ENCODE peak calls at places on chromosomes 1 and 21, in four cellular contexts. Q, C, X and P are unnamed samples.

GRCh38 chr1:155910621-155911121 is 478 bp downstream of the RIT1 start:
- DNase-seq in Q (peak; percentile 69), C (peak; percentile 53), X (peak; percentile 32), P (no peak)

GRCh38 chr1:109777980-109778625 is 14.4 kb upstream of the EPS8L3 start:
- DNase-seq in Q (peak; percentile 60), C (no peak), X (peak; percentile 24), P (no peak)

GRCh38 chr1:39926343-39926769 is 24.6 kb upstream of the MYCL start:
- DNase-seq in Q (no peak), C (no peak), X (no peak), P (no peak)

GRCh38 chr1:204728456-204728855 is 42.9 kb upstream of the LRRN2 start:
- DNase-seq in Q (no peak), C (no peak), X (no peak), P (no peak)

GRCh38 chr1:66402194-66402593 is 131.8 kb upstream of the SGIP1 start:
- DNase-seq in Q (peak; percentile 90), C (no peak), X (no peak), P (no peak)

GRCh38 chr1:50700226-50701020 is 259.6 kb downstream of the FAF1 start:
- DNase-seq in Q (no peak), C (no peak), X (no peak), P (no peak)

GRCh38 chr1:154497026-154497806 is 4.8 kb upstream of the TDRD10 start:
- DNase-seq in Q (no peak), C (peak; percentile 21), X (peak; percentile 43), P (peak; percentile 69)

GRCh38 chr1:2893473-2894120 is 92.1 kb upstream of the TTC34 start:
- DNase-seq in Q (no peak), C (no peak), X (no peak), P (peak; percentile 53)

GRCh38 chr21:29196664-29197052 is 66.2 kb downstream of the MAP3K7CL start:
- DNase-seq in Q (no peak), C (no peak), X (no peak), P (no peak)

GRCh38 chr1:31306278-31306677 is 9.4 kb downstream of the ZCCHC17 start:
- DNase-seq in Q (no peak), C (no peak), X (no peak), P (no peak)

GRCh38 chr1:219833214-219833816 is 95.0 kb downstream of the SLC30A10 start:
- DNase-seq in Q (no peak), C (no peak), X (no peak), P (no peak)
- TF ChIP-seq EP300 in Q (no peak), C (no peak), X (no peak), P (no peak)

DNA sequence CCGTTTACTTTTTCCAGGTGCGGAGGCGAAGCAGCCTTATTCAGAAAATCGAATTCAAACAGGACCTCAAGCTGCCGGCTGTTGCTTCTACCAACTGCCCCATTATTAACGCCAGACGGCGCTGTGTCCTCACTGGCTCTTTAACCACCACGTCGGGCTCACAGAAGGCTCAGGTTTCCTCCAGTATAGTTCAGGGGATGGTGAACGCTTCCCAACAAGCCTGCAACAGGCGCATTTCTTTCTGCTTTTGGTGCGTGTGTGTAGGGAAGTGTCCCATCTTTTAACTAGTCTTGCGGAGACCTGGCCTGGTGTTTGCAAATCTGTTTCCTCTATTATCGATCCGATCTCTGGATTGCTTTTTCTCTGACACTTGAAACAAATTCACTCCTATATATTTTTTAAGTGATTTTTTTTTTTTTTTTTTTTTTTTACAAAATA is 791 bp upstream of the STUM start:
- DNase-seq in Q (peak; percentile 95), C (peak; percentile 87), X (peak; percentile 88), P (no peak)
- TF ChIP-seq POLR2AphosphoS5 in Q (peak; percentile 35), C (no peak), X (peak; percentile 56), P (no peak)

DNA sequence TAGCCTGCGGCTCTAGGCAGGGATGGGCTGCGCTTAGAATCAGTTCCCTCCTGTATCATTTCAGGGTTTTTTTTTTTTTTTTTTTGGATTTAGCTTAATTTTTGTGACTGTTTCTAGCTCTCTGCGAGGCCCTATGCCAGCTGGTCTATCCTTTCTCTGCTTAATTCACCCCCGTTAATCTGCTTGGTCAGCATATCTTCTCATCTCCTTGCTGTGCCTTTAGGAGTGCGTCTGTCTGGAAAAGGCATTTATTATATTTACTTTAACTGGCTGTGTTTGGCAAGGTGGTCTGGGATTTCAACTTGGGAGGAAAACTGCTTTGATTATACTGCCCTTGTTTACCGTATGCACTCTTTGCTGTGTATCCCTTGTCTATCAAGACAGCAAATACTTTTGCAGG is 184.8 kb upstream of the KIAA0040 start:
- DNase-seq in Q (no peak), C (peak; percentile 31), X (no peak), P (no peak)
- H3K27ac ChIP-seq in Q (no peak overlapping the region), C (no peak overlapping the region), X (no peak overlapping the region), P (no peak overlapping the region)

GRCh38 chr1:63980706-63981407 is 207.0 kb downstream of the ROR1 start:
- DNase-seq in Q (no peak), C (no peak), X (peak; percentile 62), P (peak; percentile 28)
- TF ChIP-seq EP300 in Q (no peak), C (no peak), X (no peak), P (no peak)

DNA sequence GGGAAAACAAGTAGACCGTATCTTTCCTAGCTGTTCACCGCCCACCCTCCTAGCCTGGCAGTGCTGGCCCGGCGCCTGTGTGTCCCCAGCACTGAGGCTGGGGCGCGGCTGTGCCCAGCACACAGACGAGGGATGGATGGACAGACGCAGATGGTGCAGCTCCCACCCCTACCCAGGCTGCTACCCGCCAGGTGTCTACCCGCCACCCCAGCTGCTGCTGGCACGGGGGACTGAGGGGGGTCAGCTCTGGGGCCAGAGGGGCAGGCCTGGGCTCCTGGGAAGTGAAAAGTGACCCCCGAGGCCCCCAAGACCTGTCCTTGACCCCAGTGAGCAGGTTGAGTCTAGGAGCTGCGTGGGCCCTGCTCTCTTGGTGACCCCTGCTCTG is 2.9 kb upstream of the VWA1 start:
- DNase-seq in Q (no peak), C (peak; percentile 43), X (no peak), P (no peak)
- TF ChIP-seq POLR2AphosphoS5 in Q (no peak), C (no peak), X (no peak), P (no peak)

DNA sequence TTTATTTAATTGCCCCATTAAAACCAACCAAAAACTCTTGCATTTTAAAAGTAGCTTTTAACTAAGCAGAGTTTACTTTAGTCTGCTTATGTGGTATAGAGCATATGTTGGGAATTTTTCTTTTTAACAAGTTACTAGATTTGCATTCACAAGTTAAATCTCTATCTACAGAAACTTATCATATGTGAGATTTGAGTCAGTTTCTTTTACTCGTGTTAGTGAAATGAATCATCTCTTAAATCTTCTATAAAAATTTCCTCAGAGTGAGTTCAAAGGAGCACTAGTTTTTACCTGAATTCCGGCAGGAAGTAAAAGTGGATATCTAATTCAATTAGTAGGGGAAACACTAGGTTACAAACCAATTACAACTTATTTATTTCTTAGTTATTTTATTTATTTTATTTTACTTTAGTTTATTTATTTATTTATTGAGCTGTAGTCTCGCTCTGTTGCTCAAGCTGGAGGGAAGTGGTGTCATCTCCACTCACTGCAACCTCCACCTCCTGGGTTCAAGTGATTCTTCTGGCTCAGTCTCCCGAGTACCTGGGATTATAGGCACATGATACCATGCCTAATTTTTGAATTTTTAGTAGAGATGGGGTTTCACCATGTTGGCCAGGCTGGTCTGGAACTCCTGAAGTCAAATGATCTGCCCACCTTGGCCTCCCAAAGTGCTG is 1609.6 kb upstream of the B3GALT2 start:
- DNase-seq in Q (no peak), C (no peak), X (no peak), P (no peak)
- H3K27ac ChIP-seq in Q (no peak overlapping the region), C (no peak overlapping the region), X (no peak overlapping the region), P (no peak overlapping the region)

DNA sequence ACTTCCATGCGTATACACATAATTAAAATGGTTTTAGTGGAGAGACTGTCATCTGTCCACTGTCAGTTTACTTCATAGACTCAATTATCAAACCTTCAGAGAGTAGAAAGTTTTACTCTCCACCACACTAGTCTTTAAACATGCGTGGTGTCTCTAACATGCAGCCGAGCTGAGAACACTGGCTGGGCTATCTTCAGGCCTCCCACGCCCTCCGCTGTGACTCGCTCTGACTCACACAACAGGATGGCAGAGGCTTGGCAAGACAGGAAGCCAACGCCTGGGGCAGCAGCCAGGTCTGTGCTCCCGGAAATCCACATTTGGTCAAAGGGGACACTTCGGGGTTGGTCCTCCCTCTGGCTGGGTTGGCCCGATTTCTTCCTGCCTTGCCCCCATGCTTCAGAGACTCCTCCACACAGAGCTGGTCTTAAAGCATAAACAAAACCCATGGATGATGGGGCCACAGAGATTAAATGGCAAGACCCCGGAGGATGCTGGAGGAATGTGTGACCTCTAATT is 22.7 kb upstream of the IFNGR2 start:
- DNase-seq in Q (peak; percentile 90), C (no peak), X (peak; percentile 86), P (peak; percentile 96)
- TF ChIP-seq EP300 in Q (no peak), C (no peak), X (no peak), P (no peak)

DNA sequence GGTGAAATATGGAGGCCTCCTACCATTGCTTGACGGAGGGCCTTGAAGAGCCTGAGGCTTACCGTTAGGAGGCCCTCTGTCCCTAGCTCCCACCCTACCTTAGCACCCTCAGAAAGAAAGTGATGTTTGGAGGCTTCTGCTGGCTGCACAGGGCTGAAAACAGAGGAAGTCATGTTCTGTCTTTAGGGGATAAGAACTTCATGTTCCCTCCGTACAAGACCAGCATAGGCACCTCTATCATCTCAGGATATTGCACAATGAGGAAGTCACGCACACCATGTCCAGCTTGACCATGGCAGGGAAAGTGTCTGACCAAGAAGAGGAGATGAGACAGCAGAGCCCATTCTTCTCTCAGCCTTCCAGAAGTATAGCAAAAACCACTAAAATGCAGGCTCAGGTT is 13.8 kb downstream of the ADORA3 start:
- DNase-seq in Q (no peak), C (no peak), X (no peak), P (no peak)
- TF ChIP-seq POLR2AphosphoS5 in Q (peak; percentile 42), C (no peak), X (peak; percentile 48), P (peak; percentile 85)

DNA sequence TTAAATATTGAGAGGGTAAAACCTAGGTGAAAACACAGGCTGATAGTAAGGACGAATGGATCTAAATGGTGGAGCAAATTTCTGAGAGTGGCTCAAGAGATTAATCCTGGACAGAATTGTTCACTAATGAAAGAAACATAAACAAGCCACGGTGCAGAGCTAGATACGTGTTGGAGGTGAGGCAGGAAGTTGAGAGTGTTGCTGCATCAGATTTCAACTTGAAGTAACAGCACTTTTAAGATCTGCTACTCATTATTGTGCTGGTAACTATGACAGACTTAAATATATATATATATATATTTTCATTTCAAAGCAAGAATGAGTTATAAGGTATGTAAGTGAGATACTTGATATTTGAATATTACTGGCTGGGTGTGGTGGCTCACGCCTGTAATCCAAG is 64.9 kb downstream of the PTGS2 start:
- DNase-seq in Q (no peak), C (no peak), X (no peak), P (no peak)
- H3K27ac ChIP-seq in Q (no peak overlapping the region), C (no peak overlapping the region), X (no peak overlapping the region), P (peak overlapping the region; percentile 58)

GRCh38 chr1:13756557-13757315 is 56.7 kb downstream of the PRDM2 start:
- DNase-seq in Q (no peak), C (no peak), X (no peak), P (no peak)

GRCh38 chr1:13760921-13761320 is 60.9 kb downstream of the PRDM2 start:
- DNase-seq in Q (no peak), C (no peak), X (no peak), P (no peak)

GRCh38 chr1:13760340-13760739 is 60.4 kb downstream of the PRDM2 start:
- DNase-seq in Q (no peak), C (no peak), X (no peak), P (no peak)

GRCh38 chr1:13757693-13758092 is 57.7 kb downstream of the PRDM2 start:
- DNase-seq in Q (no peak), C (no peak), X (no peak), P (no peak)

GRCh38 chr1:13759072-13759471 is 59.1 kb downstream of the PRDM2 start:
- DNase-seq in Q (no peak), C (no peak), X (no peak), P (no peak)
- TF ChIP-seq EP300 in Q (no peak), C (no peak), X (no peak), P (no peak)